ENCODE peak calls at places on chromosome 15, in six cellular contexts. X is SK-N-SH, I is K562, E is HCT116, C is GM12878, Y is HepG2. P is an unnamed sample.

GRCh38 chr15:99057697-99058420 is 47.0 kb upstream of the SYNM start:
- DNase-seq in X (no peak), I (no peak), E (no peak), C (peak), Y (no peak), P (no peak)

GRCh38 chr15:72288796-72289596 is 16.6 kb upstream of the PARP6 start:
- DNase-seq in X (peak), I (no peak), E (no peak), C (no peak), Y (no peak), P (no peak)

GRCh38 chr15:52657338-52657737 is 21.9 kb downstream of the ATOSA start:
- DNase-seq in X (no peak), I (no peak), E (no peak), C (no peak), Y (no peak), P (no peak)

GRCh38 chr15:76912430-76912829 is 7.3 kb upstream of the SCAPER start:
- DNase-seq in X (no peak), I (no peak), E (no peak), C (no peak), Y (no peak), P (no peak)

GRCh38 chr15:73851679-73852078 is 21.7 kb upstream of the TBC1D21 start:
- DNase-seq in X (no peak), I (peak), E (peak), C (no peak), Y (peak), P (no peak)

GRCh38 chr15:63996794-63997357 is 49.4 kb downstream of the DAPK2 start:
- DNase-seq in X (no peak), I (no peak), E (no peak), C (no peak), Y (no peak), P (no peak)

GRCh38 chr15:85489773-85490493 is 109.5 kb downstream of the AKAP13 start:
- DNase-seq in X (no peak), I (no peak), E (no peak), C (no peak), Y (no peak), P (no peak)

GRCh38 chr15:66302489-66302888 is 9.1 kb downstream of the DIS3L start:
- DNase-seq in X (no peak), I (no peak), E (no peak), C (no peak), Y (no peak), P (no peak)

GRCh38 chr15:88678755-88679154 is 39.9 kb downstream of the ISG20 start:
- DNase-seq in X (no peak), I (no peak), E (no peak), C (no peak), Y (no peak), P (no peak)

GRCh38 chr15:75840659-75841058 is 2.6 kb upstream of the UBE2Q2 start:
- DNase-seq in X (peak), I (no peak), E (no peak), C (no peak), Y (no peak), P (no peak)

GRCh38 chr15:51331141-51331540 is 7.3 kb downstream of the CYP19A1 start:
- DNase-seq in X (no peak), I (peak), E (no peak), C (no peak), Y (no peak), P (no peak)

GRCh38 chr15:74384566-74385441 is 17.4 kb upstream of the CYP11A1 start:
- DNase-seq in X (no peak), I (no peak), E (no peak), C (peak), Y (no peak), P (no peak)

GRCh38 chr15:90059208-90059985 is 42.9 kb downstream of the IDH2 start:
- DNase-seq in X (no peak), I (peak), E (no peak), C (peak), Y (peak), P (no peak)

GRCh38 chr15:96328101-96328958 is 2.2 kb upstream of the NR2F2 start:
- DNase-seq in X (no peak), I (no peak), E (no peak), C (no peak), Y (no peak), P (no peak)

GRCh38 chr15:62549345-62549970 is 384.4 kb upstream of the C2CD4B start:
- DNase-seq in X (peak), I (peak), E (peak), C (no peak), Y (peak), P (peak)

GRCh38 chr15:74337607-74338211 is 29.7 kb downstream of the CYP11A1 start:
- DNase-seq in X (no peak), I (no peak), E (no peak), C (no peak), Y (no peak), P (no peak)

GRCh38 chr15:35166730-35167359 is 81.8 kb upstream of the NANOGP8 start:
- DNase-seq in X (no peak), I (peak), E (no peak), C (no peak), Y (no peak), P (no peak)

GRCh38 chr15:88463870-88464532 is 3.2 kb downstream of the MRPL46 start:
- DNase-seq in X (no peak), I (no peak), E (no peak), C (no peak), Y (peak), P (no peak)

GRCh38 chr15:62895139-62895866 is 147.2 kb upstream of the TPM1 start:
- DNase-seq in X (no peak), I (no peak), E (no peak), C (no peak), Y (peak), P (peak)

GRCh38 chr15:88605507-88606436 is 15.4 kb upstream of the AEN start:
- DNase-seq in X (peak), I (peak), E (no peak), C (no peak), Y (no peak), P (no peak)

GRCh38 chr15:78909791-78910228 is 35.0 kb downstream of the CTSH start:
- DNase-seq in X (peak), I (peak), E (peak), C (peak), Y (peak), P (no peak)

GRCh38 chr15:62390793-62391543 is 225.9 kb upstream of the C2CD4B start:
- DNase-seq in X (peak), I (peak), E (no peak), C (no peak), Y (peak), P (no peak)

GRCh38 chr15:61879219-61879618 is 181.0 kb downstream of the VPS13C start:
- DNase-seq in X (no peak), I (no peak), E (no peak), C (no peak), Y (peak), P (no peak)

GRCh38 chr15:34684351-34684750 is 70.4 kb downstream of the GJD2 start:
- DNase-seq in X (no peak), I (no peak), E (no peak), C (no peak), Y (no peak), P (no peak)

GRCh38 chr15:100205549-100206295 is 136.1 kb downstream of the ADAMTS17 start:
- DNase-seq in X (no peak), I (no peak), E (no peak), C (no peak), Y (no peak), P (no peak)

GRCh38 chr15:92226020-92226612 is 167.6 kb upstream of the ST8SIA2 start:
- DNase-seq in X (peak), I (no peak), E (peak), C (no peak), Y (peak), P (no peak)

DNA sequence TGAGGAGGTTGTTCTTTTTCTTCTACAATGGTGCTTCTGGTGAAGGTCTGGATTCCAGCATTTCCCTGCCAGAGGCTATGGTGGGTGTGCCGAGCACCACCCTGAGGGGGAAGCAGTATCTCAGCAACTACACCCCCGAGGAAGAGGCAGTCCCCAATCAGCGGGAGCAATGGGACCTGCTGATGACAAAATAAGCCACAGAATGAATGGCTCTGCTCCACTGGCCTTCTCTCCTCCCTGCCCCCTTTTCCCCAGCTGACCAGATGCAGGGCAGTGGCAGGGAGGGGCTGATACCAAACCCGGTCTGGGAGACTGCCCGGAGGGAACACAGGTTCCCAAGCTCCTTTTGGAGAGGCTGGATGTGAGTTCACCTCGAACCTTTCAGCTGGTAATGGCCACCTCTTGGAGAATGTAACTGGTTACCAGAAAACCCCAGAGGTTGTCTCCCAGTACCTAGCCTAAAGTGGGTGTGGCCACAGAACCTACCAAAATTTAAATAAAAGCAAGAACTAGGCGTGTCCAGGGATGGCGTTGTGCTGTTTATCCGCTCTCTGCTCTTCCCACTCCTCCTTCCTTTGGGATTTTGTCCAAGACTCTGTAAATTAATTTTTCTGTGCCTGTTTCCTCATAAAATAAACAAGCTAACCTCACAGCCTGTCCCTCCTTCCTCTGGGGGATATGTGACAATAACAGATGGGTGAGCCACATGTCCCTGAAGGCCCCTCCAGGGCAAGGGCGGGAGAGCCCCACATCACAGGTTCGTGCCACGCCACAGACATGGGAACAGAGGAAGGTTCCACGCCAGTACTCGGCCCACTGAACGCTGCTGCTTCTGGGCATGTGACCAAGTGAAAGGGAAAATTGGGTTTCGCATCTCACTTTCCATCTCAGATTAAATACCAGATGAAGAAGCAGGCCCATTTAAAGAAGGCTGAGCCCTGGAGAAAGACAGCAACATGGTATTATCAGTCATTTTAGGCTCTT is 35.1 kb upstream of the SPTBN5 start:
- DNase-seq in X (peak), I (no peak), E (no peak), C (peak), Y (no peak), P (no peak)
- TF ChIP-seq REST in X (no peak), I (no peak), E (no peak), C (no peak), Y (no peak), P (no peak)

GRCh38 chr15:101381671-101382212 is 86.7 kb upstream of the SNRPA1 start:
- DNase-seq in X (no peak), I (no peak), E (no peak), C (no peak), Y (no peak), P (no peak)

GRCh38 chr15:101382544-101382943 is 87.5 kb upstream of the SNRPA1 start:
- DNase-seq in X (no peak), I (no peak), E (no peak), C (no peak), Y (no peak), P (no peak)

GRCh38 chr15:101386006-101386405 is 91.0 kb upstream of the SNRPA1 start:
- DNase-seq in X (no peak), I (no peak), E (no peak), C (no peak), Y (no peak), P (no peak)

GRCh38 chr15:101386967-101387366 is 91.9 kb upstream of the SNRPA1 start:
- DNase-seq in X (no peak), I (no peak), E (no peak), C (no peak), Y (no peak), P (no peak)

DNA sequence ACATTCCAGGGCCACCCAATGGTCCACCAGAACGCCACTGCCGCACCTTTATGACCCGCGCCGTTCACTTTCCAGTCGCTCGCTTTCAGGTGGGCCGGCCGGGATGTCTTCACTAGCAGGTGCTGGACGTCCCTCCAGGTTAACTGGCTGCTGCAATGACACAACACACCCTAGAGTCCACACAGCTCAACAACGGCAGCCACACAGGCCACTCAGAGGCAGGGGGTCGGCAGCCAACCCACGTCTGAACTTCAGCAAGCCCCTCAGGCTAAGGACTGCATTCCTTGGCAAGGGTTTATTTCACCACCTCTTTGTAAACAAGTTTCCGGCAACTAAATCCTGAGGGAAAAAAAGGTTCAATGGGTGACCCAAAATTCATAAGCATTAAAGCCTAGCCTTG is 89.2 kb upstream of the SNRPA1 start:
- DNase-seq in X (no peak), I (no peak), E (no peak), C (no peak), Y (no peak), P (no peak)
- TF ChIP-seq SIN3A in X (no peak), I (no peak), E (no peak), C (no peak), Y (no peak), P (no peak)

DNA sequence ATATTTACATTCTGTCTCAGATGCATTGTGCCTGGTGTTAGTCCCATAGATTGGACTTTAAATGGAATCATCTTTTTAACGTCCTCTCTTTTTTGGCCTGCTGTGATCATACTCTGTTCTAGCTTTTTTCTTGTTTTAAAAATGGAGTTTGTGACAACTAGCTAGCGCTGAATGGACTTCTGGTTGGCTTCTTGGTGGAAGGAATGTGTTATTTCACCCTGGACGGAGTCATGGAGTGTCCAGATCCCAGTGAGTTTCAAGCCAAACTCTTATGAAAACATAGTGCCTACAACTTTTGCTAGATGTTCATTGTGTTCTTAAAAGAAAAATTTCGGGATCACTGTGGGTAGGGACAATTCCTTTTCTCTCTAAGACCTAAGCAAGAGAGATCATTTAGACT is 192.6 kb downstream of the TCF12 start:
- DNase-seq in X (no peak), I (no peak), E (no peak), C (no peak), Y (no peak), P (no peak)
- TF ChIP-seq CTCF in X (peak), I (no peak), E (peak), C (no peak), Y (no peak), P (peak)

GRCh38 chr15:47870956-47871625 is 153.8 kb downstream of the SEMA6D start:
- DNase-seq in X (no peak), I (no peak), E (no peak), C (no peak), Y (no peak), P (no peak)
- TF ChIP-seq REST in X (no peak), I (no peak), E (no peak), C (no peak), Y (no peak), P (no peak)